ENCODE peak calls at places on chromosomes 7 and 10, in five cellular contexts. One of them, this sample, is unnamed.

GRCh38 chr7:19317461-19317860 is 172.2 kb upstream of the FERD3L start:
- DNase-seq in CD8-positive, alpha-beta memory T cell: no peak
- DNase-seq in A673: no peak
- DNase-seq in A549: no peak
- DNase-seq in fibroblast of lung: no peak
- DNase-seq in this sample: no peak

GRCh38 chr10:124601016-124601415 is 139.4 kb downstream of the LHPP start:
- DNase-seq in fibroblast of lung: no peak
- DNase-seq in CD8-positive, alpha-beta memory T cell: no peak
- DNase-seq in A673: no peak
- DNase-seq in A549: no peak
- DNase-seq in this sample: no peak

GRCh38 chr7:33425385-33425784 is 296.0 kb downstream of the BBS9 start:
- DNase-seq in A673: no peak
- DNase-seq in fibroblast of lung: no peak
- DNase-seq in CD8-positive, alpha-beta memory T cell: no peak
- DNase-seq in A549: no peak
- DNase-seq in this sample: no peak

GRCh38 chr7:141312828-141313521 is 238.2 kb upstream of the AGK start:
- DNase-seq in A549: no peak
- DNase-seq in fibroblast of lung: no peak
- DNase-seq in CD8-positive, alpha-beta memory T cell: no peak
- DNase-seq in A673: no peak
- DNase-seq in this sample: no peak

GRCh38 chr10:104809288-104810090 is 168.4 kb downstream of the SORCS3 start:
- DNase-seq in A673: peak; percentile 14
- DNase-seq in A549: peak; percentile 55
- DNase-seq in fibroblast of lung: peak; percentile 42
- DNase-seq in CD8-positive, alpha-beta memory T cell: no peak
- DNase-seq in this sample: no peak

GRCh38 chr7:99975782-99976521 is at the start of gene AZGP1:
- DNase-seq in CD8-positive, alpha-beta memory T cell: no peak
- DNase-seq in A549: no peak
- DNase-seq in fibroblast of lung: no peak
- DNase-seq in A673: no peak
- DNase-seq in this sample: no peak

GRCh38 chr10:5317547-5318107 is 47.1 kb upstream of the UCN3 start:
- DNase-seq in fibroblast of lung: peak; percentile 74
- DNase-seq in A673: peak; percentile 80
- DNase-seq in A549: peak; percentile 85
- DNase-seq in CD8-positive, alpha-beta memory T cell: peak; percentile 38
- DNase-seq in this sample: no peak

GRCh38 chr10:124318811-124319210 is 99.9 kb downstream of the OAT start:
- DNase-seq in CD8-positive, alpha-beta memory T cell: no peak
- DNase-seq in fibroblast of lung: no peak
- DNase-seq in A549: no peak
- DNase-seq in A673: no peak
- DNase-seq in this sample: no peak

GRCh38 chr10:115980470-115980869 is 292.5 kb downstream of the GFRA1 start:
- DNase-seq in CD8-positive, alpha-beta memory T cell: no peak
- DNase-seq in fibroblast of lung: peak; percentile 11
- DNase-seq in A549: no peak
- DNase-seq in A673: no peak
- DNase-seq in this sample: no peak

DNA sequence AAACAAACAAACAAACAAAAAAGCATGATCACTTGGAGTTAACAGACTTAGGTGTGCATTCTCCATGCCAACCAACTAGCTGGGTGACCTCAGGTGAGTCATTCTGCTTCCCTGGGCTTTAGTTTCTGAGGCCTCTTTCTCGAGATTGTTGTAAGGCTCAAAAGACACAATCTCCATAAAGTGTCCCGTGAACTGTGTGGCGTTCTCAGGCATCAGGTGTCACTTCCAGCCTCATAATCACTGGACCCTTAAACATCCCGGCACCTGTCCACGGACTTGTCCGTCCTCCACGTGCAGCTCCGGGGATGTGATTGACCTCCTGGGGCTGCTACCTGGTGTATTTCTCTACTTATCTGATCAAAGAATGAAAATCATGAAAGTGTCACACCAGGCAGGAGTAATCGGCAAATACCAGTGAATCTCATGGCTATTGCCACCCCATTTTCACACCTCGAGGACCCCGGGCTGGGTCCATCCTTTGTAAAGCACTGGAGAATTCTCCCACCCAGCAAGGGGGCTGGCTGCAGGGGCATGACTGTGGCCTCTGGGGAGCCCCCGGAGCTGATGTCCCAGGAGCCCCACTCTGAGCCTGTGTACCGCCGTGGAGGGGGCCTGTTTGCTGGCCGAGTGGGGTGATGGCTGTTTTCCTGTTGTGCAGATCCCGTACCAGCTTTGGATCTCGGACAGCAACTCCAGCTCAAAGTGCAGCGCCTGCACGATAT is 189.8 kb upstream of the SH2B2 start:
- DNase-seq in A673: no peak
- DNase-seq in fibroblast of lung: no peak
- DNase-seq in A549: no peak
- DNase-seq in CD8-positive, alpha-beta memory T cell: no peak
- DNase-seq in this sample: no peak
- H3K4me1 ChIP-seq in A673: peaks cover 10% of the 10 kb centered on the region
- H3K4me1 ChIP-seq in fibroblast of lung: no peaks in the 10 kb centered on the region
- H3K4me1 ChIP-seq in A549: peaks cover 20% of the 10 kb centered on the region
- H3K4me1 ChIP-seq in CD8-positive, alpha-beta memory T cell: no peaks in the 10 kb centered on the region
- H3K4me1 ChIP-seq in this sample: no peaks in the 10 kb centered on the region

DNA sequence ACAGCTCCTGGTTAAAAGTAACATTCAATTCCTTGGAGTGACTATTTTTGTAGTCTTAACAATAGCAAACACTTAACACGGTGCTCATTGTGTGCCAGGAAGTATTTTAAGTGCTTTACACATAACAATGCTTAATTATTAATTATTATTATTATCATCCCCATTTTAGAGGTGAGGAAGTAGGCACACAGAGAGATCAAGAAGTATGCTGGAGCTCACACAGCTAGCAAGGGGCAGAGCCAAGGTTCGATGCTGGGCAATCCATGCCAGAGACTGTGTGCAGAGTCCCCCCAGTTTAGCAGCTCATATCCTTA is 48.2 kb upstream of the SMNDC1 start:
- DNase-seq in fibroblast of lung: no peak
- DNase-seq in A673: no peak
- DNase-seq in A549: no peak
- DNase-seq in CD8-positive, alpha-beta memory T cell: no peak
- DNase-seq in this sample: no peak
- H3K4me1 ChIP-seq in fibroblast of lung: peaks cover 27% of the 10 kb centered on the region
- H3K4me1 ChIP-seq in A673: peaks cover 12% of the 10 kb centered on the region
- H3K4me1 ChIP-seq in A549: peaks cover 51% of the 10 kb centered on the region
- H3K4me1 ChIP-seq in CD8-positive, alpha-beta memory T cell: peaks cover 40% of the 10 kb centered on the region
- H3K4me1 ChIP-seq in this sample: peaks cover 9% of the 10 kb centered on the region

GRCh38 chr7:47496064-47496665 is 85.7 kb downstream of the TNS3 start:
- DNase-seq in A549: no peak
- DNase-seq in fibroblast of lung: no peak
- DNase-seq in A673: no peak
- DNase-seq in CD8-positive, alpha-beta memory T cell: no peak
- DNase-seq in this sample: no peak
- H3K4me1 ChIP-seq in A549: peaks cover 94% of the 10 kb centered on the region
- H3K4me1 ChIP-seq in fibroblast of lung: peaks cover 7% of the 10 kb centered on the region
- H3K4me1 ChIP-seq in A673: no peaks in the 10 kb centered on the region
- H3K4me1 ChIP-seq in CD8-positive, alpha-beta memory T cell: no peaks in the 10 kb centered on the region
- H3K4me1 ChIP-seq in this sample: no peaks in the 10 kb centered on the region

GRCh38 chr10:110474017-110474416 is 23.7 kb upstream of the DUSP5 start:
- DNase-seq in fibroblast of lung: no peak
- DNase-seq in CD8-positive, alpha-beta memory T cell: no peak
- DNase-seq in A549: no peak
- DNase-seq in A673: no peak
- DNase-seq in this sample: no peak

GRCh38 chr10:110480387-110480786 is 17.3 kb upstream of the DUSP5 start:
- DNase-seq in A549: no peak
- DNase-seq in fibroblast of lung: no peak
- DNase-seq in CD8-positive, alpha-beta memory T cell: no peak
- DNase-seq in A673: no peak
- DNase-seq in this sample: no peak

GRCh38 chr10:110471566-110472139 is 26.1 kb upstream of the DUSP5 start:
- DNase-seq in A549: no peak
- DNase-seq in CD8-positive, alpha-beta memory T cell: no peak
- DNase-seq in A673: no peak
- DNase-seq in fibroblast of lung: peak; percentile 88
- DNase-seq in this sample: no peak

GRCh38 chr10:110479710-110480109 is 18.0 kb upstream of the DUSP5 start:
- DNase-seq in A673: no peak
- DNase-seq in A549: no peak
- DNase-seq in fibroblast of lung: no peak
- DNase-seq in CD8-positive, alpha-beta memory T cell: no peak
- DNase-seq in this sample: no peak

GRCh38 chr10:110475722-110476515 is 21.8 kb upstream of the DUSP5 start:
- DNase-seq in A673: no peak
- DNase-seq in A549: no peak
- DNase-seq in CD8-positive, alpha-beta memory T cell: no peak
- DNase-seq in fibroblast of lung: no peak
- DNase-seq in this sample: no peak
- H3K4me1 ChIP-seq in A673: no peaks in the 10 kb centered on the region
- H3K4me1 ChIP-seq in A549: no peaks in the 10 kb centered on the region
- H3K4me1 ChIP-seq in CD8-positive, alpha-beta memory T cell: no peaks in the 10 kb centered on the region
- H3K4me1 ChIP-seq in fibroblast of lung: no peaks in the 10 kb centered on the region
- H3K4me1 ChIP-seq in this sample: no peaks in the 10 kb centered on the region

DNA sequence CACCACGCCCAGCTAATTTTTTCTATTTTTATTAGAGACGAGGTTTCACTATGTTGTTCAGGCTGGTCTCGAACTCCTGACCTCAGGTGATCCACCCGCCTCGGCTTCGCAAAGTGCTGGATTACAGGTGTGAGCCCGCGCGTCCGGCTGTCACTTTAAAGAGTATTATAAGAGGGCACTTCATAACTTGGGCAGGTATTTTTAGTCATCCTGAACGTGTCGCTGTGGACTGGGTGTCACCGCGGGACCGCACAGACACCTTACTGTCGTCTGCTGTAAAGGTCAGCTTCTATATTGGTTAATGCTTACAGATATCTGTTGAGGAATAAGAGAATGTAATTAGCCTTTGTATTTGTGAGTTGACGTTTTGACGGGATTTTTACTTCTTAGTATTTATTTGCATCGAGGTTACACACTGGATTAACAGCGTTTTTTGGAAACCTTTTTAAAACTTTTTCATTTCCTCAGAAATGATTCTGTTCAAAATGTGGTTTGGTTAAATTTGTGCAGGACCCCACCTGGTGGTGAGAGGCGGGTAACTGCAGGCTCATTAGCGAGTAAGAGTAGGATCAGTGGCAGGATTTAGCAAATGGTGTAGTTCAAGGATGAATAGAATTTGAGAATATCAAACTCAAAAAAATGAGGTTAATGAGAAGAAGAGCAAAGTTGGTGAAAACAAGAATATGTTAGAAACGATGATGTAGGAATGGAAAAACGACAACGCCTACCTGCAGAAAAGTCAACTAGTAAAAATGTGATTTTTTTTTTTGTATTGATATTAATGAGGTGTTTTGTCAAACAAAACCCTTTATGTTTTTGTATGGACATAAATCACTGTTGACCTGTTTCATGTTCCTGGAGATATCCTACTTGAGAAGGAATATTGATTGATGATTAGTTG is 3.2 kb downstream of the DNAJB6 start:
- DNase-seq in A549: peak; percentile 69
- DNase-seq in CD8-positive, alpha-beta memory T cell: peak; percentile 66
- DNase-seq in A673: peak; percentile 83
- DNase-seq in fibroblast of lung: peak; percentile 56
- DNase-seq in this sample: peak; percentile 45
- H3K4me1 ChIP-seq in A549: peaks cover 28% of the 10 kb centered on the region
- H3K4me1 ChIP-seq in CD8-positive, alpha-beta memory T cell: peaks cover 51% of the 10 kb centered on the region
- H3K4me1 ChIP-seq in A673: peaks cover 7% of the 10 kb centered on the region
- H3K4me1 ChIP-seq in fibroblast of lung: no peaks in the 10 kb centered on the region
- H3K4me1 ChIP-seq in this sample: peaks cover 37% of the 10 kb centered on the region

DNA sequence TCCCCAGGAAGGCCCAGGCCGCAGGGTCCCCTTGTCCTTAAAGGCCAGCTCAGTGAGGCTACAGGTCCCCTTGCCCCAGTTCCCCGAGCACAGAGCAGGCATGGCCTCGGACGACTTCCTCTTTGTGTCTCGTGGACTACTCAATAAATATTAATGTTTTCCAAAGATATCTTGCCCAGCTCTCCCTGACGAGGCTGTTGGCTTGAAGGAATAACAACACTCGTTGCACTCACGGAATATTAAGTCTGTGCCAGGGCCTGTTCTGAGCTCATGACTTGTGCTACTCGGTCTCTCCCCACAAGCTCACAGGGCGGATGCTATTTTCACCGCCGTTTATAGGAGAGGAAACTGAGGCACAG is 68.2 kb downstream of the CUX1 start:
- DNase-seq in CD8-positive, alpha-beta memory T cell: no peak
- DNase-seq in A673: no peak
- DNase-seq in A549: no peak
- DNase-seq in fibroblast of lung: no peak
- DNase-seq in this sample: no peak
- H3K4me1 ChIP-seq in CD8-positive, alpha-beta memory T cell: peaks cover 28% of the 10 kb centered on the region
- H3K4me1 ChIP-seq in A673: peaks cover 31% of the 10 kb centered on the region
- H3K4me1 ChIP-seq in A549: peaks cover 84% of the 10 kb centered on the region
- H3K4me1 ChIP-seq in fibroblast of lung: peaks cover 8% of the 10 kb centered on the region
- H3K4me1 ChIP-seq in this sample: peaks cover 31% of the 10 kb centered on the region

GRCh38 chr10:110011679-110012078 is 3.9 kb downstream of the ADD3 start:
- DNase-seq in CD8-positive, alpha-beta memory T cell: no peak
- DNase-seq in fibroblast of lung: no peak
- DNase-seq in A673: no peak
- DNase-seq in A549: no peak
- DNase-seq in this sample: no peak
- H3K4me1 ChIP-seq in CD8-positive, alpha-beta memory T cell: peaks cover 62% of the 10 kb centered on the region
- H3K4me1 ChIP-seq in fibroblast of lung: peaks cover 7% of the 10 kb centered on the region
- H3K4me1 ChIP-seq in A673: peaks cover 44% of the 10 kb centered on the region
- H3K4me1 ChIP-seq in A549: peaks cover 20% of the 10 kb centered on the region
- H3K4me1 ChIP-seq in this sample: peaks cover 67% of the 10 kb centered on the region

GRCh38 chr7:119964640-119965542 is 308.1 kb upstream of the KCND2 start:
- DNase-seq in A673: no peak
- DNase-seq in A549: no peak
- DNase-seq in CD8-positive, alpha-beta memory T cell: no peak
- DNase-seq in fibroblast of lung: peak; percentile 69
- DNase-seq in this sample: no peak
- H3K4me1 ChIP-seq in A673: peaks cover 3% of the 10 kb centered on the region
- H3K4me1 ChIP-seq in A549: no peaks in the 10 kb centered on the region
- H3K4me1 ChIP-seq in CD8-positive, alpha-beta memory T cell: no peaks in the 10 kb centered on the region
- H3K4me1 ChIP-seq in fibroblast of lung: peaks cover 2% of the 10 kb centered on the region
- H3K4me1 ChIP-seq in this sample: no peaks in the 10 kb centered on the region

GRCh38 chr10:43258922-43259247 is 8.0 kb downstream of the RASGEF1A start:
- DNase-seq in fibroblast of lung: no peak
- DNase-seq in CD8-positive, alpha-beta memory T cell: no peak
- DNase-seq in A673: no peak
- DNase-seq in A549: no peak
- DNase-seq in this sample: no peak

GRCh38 chr10:43256531-43257209 is 10.2 kb downstream of the RASGEF1A start:
- DNase-seq in A673: peak; percentile 32
- DNase-seq in fibroblast of lung: no peak
- DNase-seq in CD8-positive, alpha-beta memory T cell: no peak
- DNase-seq in A549: no peak
- DNase-seq in this sample: no peak

GRCh38 chr10:43259248-43259980 is 7.5 kb downstream of the RASGEF1A start:
- DNase-seq in A673: no peak
- DNase-seq in A549: no peak
- DNase-seq in fibroblast of lung: no peak
- DNase-seq in CD8-positive, alpha-beta memory T cell: no peak
- DNase-seq in this sample: peak; percentile 45

GRCh38 chr10:43257210-43258031 is 9.4 kb downstream of the RASGEF1A start:
- DNase-seq in CD8-positive, alpha-beta memory T cell: no peak
- DNase-seq in A673: no peak
- DNase-seq in fibroblast of lung: no peak
- DNase-seq in A549: no peak
- DNase-seq in this sample: no peak

GRCh38 chr10:43258032-43258921 is 8.6 kb downstream of the RASGEF1A start:
- DNase-seq in fibroblast of lung: no peak
- DNase-seq in CD8-positive, alpha-beta memory T cell: no peak
- DNase-seq in A673: no peak
- DNase-seq in A549: no peak
- DNase-seq in this sample: no peak
- H3K4me1 ChIP-seq in fibroblast of lung: no peaks in the 10 kb centered on the region
- H3K4me1 ChIP-seq in CD8-positive, alpha-beta memory T cell: peaks cover 22% of the 10 kb centered on the region
- H3K4me1 ChIP-seq in A673: no peaks in the 10 kb centered on the region
- H3K4me1 ChIP-seq in A549: peaks cover 9% of the 10 kb centered on the region
- H3K4me1 ChIP-seq in this sample: peaks cover 12% of the 10 kb centered on the region